ENCODE peak calls at places on chromosome 4, in nine cellular contexts. P is K562, Q is transverse colon, G is testis, H is A549, N is breast epithelium, A is sigmoid colon, Y is lower leg skin, T is tibial nerve. X is an unnamed sample.

GRCh38 chr4:188198980-188199792 is 59.9 kb downstream of the TRIML1 start:
- DNase-seq in P (no peak), Q (no peak), G (no peak), H (no peak), N (no peak), A (no peak), Y (no peak), T (no peak), X (no peak)

GRCh38 chr4:167578906-167579305 is 344.6 kb upstream of the SPOCK3 start:
- DNase-seq in P (no peak), Q (no peak), G (no peak), H (no peak), N (no peak), A (no peak), Y (no peak), T (no peak), X (no peak)

GRCh38 chr4:123449780-123450179 is 53.2 kb downstream of the SPRY1 start:
- DNase-seq in P (no peak), Q (no peak), G (no peak), H (no peak), N (no peak), A (no peak), Y (no peak), T (no peak), X (no peak)

GRCh38 chr4:46844325-46844917 is 64.6 kb downstream of the COX7B2 start:
- DNase-seq in P (peak; percentile 21), Q (peak; percentile 12), G (peak; percentile 78), H (peak; percentile 0), N (no peak), A (no peak), Y (no peak), T (peak; percentile 82), X (no peak)

GRCh38 chr4:84730375-84730774 is 147.4 kb downstream of the CDS1 start:
- DNase-seq in P (no peak), Q (no peak), G (no peak), H (no peak), N (no peak), A (no peak), Y (no peak), T (no peak), X (no peak)

GRCh38 chr4:189792819-189793618 is 147.7 kb upstream of the FRG1 start:
- DNase-seq in P (peak; percentile 59), Q (peak; percentile 65), G (peak; percentile 88), H (peak; percentile 33), N (peak; percentile 73), A (peak; percentile 77), Y (peak; percentile 90), T (peak; percentile 63), X (no peak)

GRCh38 chr4:113584407-113585150 is 177.0 kb downstream of the CAMK2D start:
- DNase-seq in P (peak; percentile 36), Q (no peak), G (no peak), H (no peak), N (no peak), A (no peak), Y (no peak), T (no peak), X (no peak)

GRCh38 chr4:65999518-65999871 is 329.2 kb upstream of the EPHA5 start:
- DNase-seq in P (no peak), Q (no peak), G (no peak), H (no peak), N (no peak), A (no peak), Y (no peak), T (no peak), X (no peak)

GRCh38 chr4:153224474-153224873 is 20.2 kb downstream of the TRIM2 start:
- DNase-seq in P (no peak), Q (no peak), G (no peak), H (no peak), N (no peak), A (no peak), Y (no peak), T (no peak), X (no peak)

GRCh38 chr4:153223935-153224334 is 19.7 kb downstream of the TRIM2 start:
- DNase-seq in P (no peak), Q (no peak), G (no peak), H (no peak), N (no peak), A (no peak), Y (no peak), T (no peak), X (no peak)

GRCh38 chr4:153227501-153227900 is 23.3 kb downstream of the TRIM2 start:
- DNase-seq in P (no peak), Q (no peak), G (no peak), H (no peak), N (no peak), A (no peak), Y (no peak), T (no peak), X (no peak)

GRCh38 chr4:153232768-153233167 is 28.5 kb downstream of the TRIM2 start:
- DNase-seq in P (peak; percentile 35), Q (peak; percentile 49), G (no peak), H (peak; percentile 24), N (no peak), A (no peak), Y (peak; percentile 82), T (no peak), X (no peak)

DNA sequence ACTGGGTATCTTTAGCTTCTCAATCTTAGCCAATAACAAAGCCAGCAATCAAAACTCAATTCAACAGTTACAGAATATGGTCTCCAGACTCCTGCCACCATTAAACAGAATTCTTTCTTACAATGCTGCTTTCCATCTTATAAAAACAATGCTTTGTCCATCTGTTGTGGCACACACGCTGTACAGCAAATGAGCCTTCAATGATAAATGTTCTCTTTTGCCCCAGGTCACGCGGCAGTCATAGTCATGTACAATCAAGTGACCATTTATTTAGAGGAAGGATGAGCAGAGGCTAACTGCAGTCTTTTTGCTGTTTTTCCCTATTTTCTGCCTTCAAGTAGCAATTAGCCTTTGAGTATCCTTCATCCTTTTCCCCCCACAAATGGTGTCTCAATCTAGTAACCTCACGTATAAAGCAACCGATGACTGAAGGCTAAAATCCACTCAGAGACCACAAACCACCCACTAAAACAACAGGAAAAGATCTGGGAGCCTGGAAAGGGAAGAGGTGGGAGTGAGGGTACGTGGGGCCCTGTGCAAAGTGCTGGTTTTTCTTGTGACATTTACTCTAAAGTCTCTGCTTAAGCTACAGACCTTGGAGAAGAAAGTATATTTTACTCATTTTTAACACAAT is 24.4 kb downstream of the TRIM2 start:
- DNase-seq in P (no peak), Q (no peak), G (no peak), H (no peak), N (no peak), A (no peak), Y (no peak), T (no peak), X (no peak)
- TF ChIP-seq POLR2A in P (no peak), Q (no peak), G (no peak), H (no peak), N (no peak), A (no peak), Y (no peak), T (no peak), X (no peak)

DNA sequence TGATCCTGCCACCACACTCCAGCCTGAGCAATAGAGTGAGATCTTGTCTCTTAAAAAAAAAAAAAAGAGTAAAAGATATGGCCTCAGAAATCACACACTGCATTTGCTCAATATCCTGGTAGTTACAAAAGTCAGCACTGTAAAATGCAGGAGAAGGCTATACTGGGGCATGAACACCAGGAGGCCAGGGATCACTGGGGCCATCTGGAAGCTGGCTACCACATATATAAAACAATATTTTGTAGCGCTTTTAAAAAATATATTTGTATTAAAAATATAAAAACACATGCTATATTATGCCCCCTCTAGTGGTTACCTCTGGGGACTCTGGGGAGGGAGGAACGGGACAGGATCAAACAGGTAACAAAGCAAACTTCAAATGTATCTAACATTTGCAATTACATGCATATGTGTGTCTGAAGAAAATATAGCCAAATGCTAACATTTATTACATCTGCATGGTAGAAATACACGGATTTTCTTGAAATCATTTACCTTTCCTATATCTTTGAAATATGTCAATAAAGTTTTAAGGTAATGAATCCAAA is 4.0 kb downstream of the C4orf46 start:
- DNase-seq in P (peak; percentile 45), Q (peak; percentile 29), G (no peak), H (peak; percentile 43), N (no peak), A (no peak), Y (no peak), T (no peak), X (no peak)
- TF ChIP-seq CTCF in P (peak; percentile 71), Q (peak; percentile 53), G (no peak), H (peak; percentile 49), N (peak; percentile 16), A (no peak), Y (no peak), T (no peak), X (peak; percentile 42)

GRCh38 chr4:184313710-184314659 is 96.3 kb upstream of the ENPP6 start:
- DNase-seq in P (no peak), Q (peak; percentile 36), G (no peak), H (no peak), N (no peak), A (no peak), Y (no peak), T (peak; percentile 5), X (no peak)

GRCh38 chr4:184312126-184312525 is 94.5 kb upstream of the ENPP6 start:
- DNase-seq in P (no peak), Q (no peak), G (no peak), H (no peak), N (no peak), A (no peak), Y (peak; percentile 36), T (peak; percentile 0), X (no peak)

GRCh38 chr4:184315675-184316359 is 98.1 kb upstream of the ENPP6 start:
- DNase-seq in P (no peak), Q (no peak), G (no peak), H (no peak), N (no peak), A (no peak), Y (no peak), T (peak; percentile 1), X (no peak)

GRCh38 chr4:184310881-184311709 is 93.4 kb upstream of the ENPP6 start:
- DNase-seq in P (no peak), Q (peak; percentile 83), G (peak; percentile 34), H (no peak), N (no peak), A (no peak), Y (peak; percentile 34), T (peak; percentile 45), X (no peak)

DNA sequence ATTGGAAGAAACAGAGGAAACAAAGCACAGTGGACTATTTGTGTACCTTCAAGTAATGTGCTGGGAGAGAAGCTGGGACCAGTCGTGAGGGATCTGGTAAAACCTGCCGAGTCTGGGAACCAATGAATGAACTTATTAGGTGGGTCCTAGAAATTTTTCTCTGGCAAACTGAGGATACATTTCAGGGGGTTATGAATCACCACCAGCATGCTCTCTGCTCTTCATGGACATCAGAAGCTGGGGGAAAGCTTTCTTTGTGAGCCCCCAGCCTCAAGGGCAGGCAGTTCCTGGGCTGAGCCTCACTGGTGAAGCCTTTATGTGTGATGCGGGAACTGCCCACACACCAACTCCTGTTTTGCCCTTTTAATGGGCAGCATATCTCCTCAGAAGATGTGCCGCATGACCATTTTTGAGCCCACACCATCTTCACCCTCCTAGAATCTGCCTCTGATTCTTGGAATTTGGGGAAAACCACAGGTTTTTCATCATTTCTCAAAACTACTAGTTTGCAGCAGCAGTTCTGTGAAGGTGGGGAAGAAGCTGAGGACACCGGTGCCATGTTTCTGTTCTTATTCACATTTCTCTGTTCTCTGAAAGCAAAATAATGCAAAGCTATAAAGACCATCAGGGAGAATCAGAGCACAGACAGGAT is 95.5 kb upstream of the ENPP6 start:
- DNase-seq in P (no peak), Q (no peak), G (no peak), H (no peak), N (no peak), A (no peak), Y (no peak), T (peak; percentile 1), X (no peak)
- TF ChIP-seq POLR2A in P (no peak), Q (no peak), G (no peak), H (no peak), N (no peak), A (no peak), Y (no peak), T (no peak), X (no peak)

GRCh38 chr4:159384619-159385018 is 281.7 kb downstream of the RAPGEF2 start:
- DNase-seq in P (no peak), Q (no peak), G (no peak), H (no peak), N (no peak), A (no peak), Y (no peak), T (no peak), X (no peak)
- TF ChIP-seq CTCF in P (no peak), Q (no peak), G (no peak), H (no peak), N (no peak), A (no peak), Y (no peak), T (no peak), X (no peak)

X was measured in esophagus squamous epithelium.